ENCODE peak calls at places on chromosomes 5 and 9, in ten cellular contexts. One of them, this sample, is unnamed.

GRCh38 chr5:167671176-167671575 is 620.3 kb upstream of the WWC1 start:
- DNase-seq in Right ventricle myocardium superior: no peak
- DNase-seq in SK-N-SH: no peak
- DNase-seq in activated CD8-positive, alpha-beta memory T cell treated with anti-CD3 and anti-CD28 coated beads, Interleukin-2, amount 50 U/mL, for 48 hours: no peak
- DNase-seq in stimulated activated CD4-positive, alpha-beta T cell treated with anti-CD3 and anti-CD28 coated beads, Interleukin-1b, Interleukin-23, amount 100 ng/mL, for 4 hours: no peak
- DNase-seq in testis: no peak
- DNase-seq in A673: no peak
- DNase-seq in fibroblast of the aortic adventitia: no peak
- DNase-seq in NCI-H2081: no peak
- DNase-seq in CD4-positive, alpha-beta T cell: no peak
- DNase-seq in this sample: no peak

GRCh38 chr5:10935536-10935935 is 174.5 kb upstream of the DAP start:
- DNase-seq in activated CD8-positive, alpha-beta memory T cell treated with anti-CD3 and anti-CD28 coated beads, Interleukin-2, amount 50 U/mL, for 48 hours: no peak
- DNase-seq in A673: no peak
- DNase-seq in fibroblast of the aortic adventitia: no peak
- DNase-seq in CD4-positive, alpha-beta T cell: no peak
- DNase-seq in Right ventricle myocardium superior: no peak
- DNase-seq in SK-N-SH: no peak
- DNase-seq in testis: no peak
- DNase-seq in stimulated activated CD4-positive, alpha-beta T cell treated with anti-CD3 and anti-CD28 coated beads, Interleukin-1b, Interleukin-23, amount 100 ng/mL, for 4 hours: no peak
- DNase-seq in NCI-H2081: no peak
- DNase-seq in this sample: no peak

GRCh38 chr9:127722055-127722454 is 6.2 kb downstream of the TTC16 start:
- DNase-seq in SK-N-SH: no peak
- DNase-seq in activated CD8-positive, alpha-beta memory T cell treated with anti-CD3 and anti-CD28 coated beads, Interleukin-2, amount 50 U/mL, for 48 hours: no peak
- DNase-seq in fibroblast of the aortic adventitia: no peak
- DNase-seq in NCI-H2081: peak; percentile 85
- DNase-seq in Right ventricle myocardium superior: no peak
- DNase-seq in testis: no peak
- DNase-seq in CD4-positive, alpha-beta T cell: no peak
- DNase-seq in stimulated activated CD4-positive, alpha-beta T cell treated with anti-CD3 and anti-CD28 coated beads, Interleukin-1b, Interleukin-23, amount 100 ng/mL, for 4 hours: no peak
- DNase-seq in A673: no peak
- DNase-seq in this sample: no peak

GRCh38 chr9:84781431-84781830 is 111.9 kb downstream of the NTRK2 start:
- DNase-seq in SK-N-SH: peak; percentile 15
- DNase-seq in NCI-H2081: no peak
- DNase-seq in A673: peak; percentile 42
- DNase-seq in fibroblast of the aortic adventitia: peak; percentile 13
- DNase-seq in testis: peak; percentile 43
- DNase-seq in activated CD8-positive, alpha-beta memory T cell treated with anti-CD3 and anti-CD28 coated beads, Interleukin-2, amount 50 U/mL, for 48 hours: no peak
- DNase-seq in stimulated activated CD4-positive, alpha-beta T cell treated with anti-CD3 and anti-CD28 coated beads, Interleukin-1b, Interleukin-23, amount 100 ng/mL, for 4 hours: no peak
- DNase-seq in Right ventricle myocardium superior: no peak
- DNase-seq in CD4-positive, alpha-beta T cell: no peak
- DNase-seq in this sample: peak; percentile 4

GRCh38 chr9:87662808-87663528 is 63.0 kb upstream of the CTSL start:
- DNase-seq in Right ventricle myocardium superior: peak; percentile 83
- DNase-seq in fibroblast of the aortic adventitia: peak; percentile 74
- DNase-seq in CD4-positive, alpha-beta T cell: peak; percentile 23
- DNase-seq in SK-N-SH: peak; percentile 89
- DNase-seq in testis: peak; percentile 81
- DNase-seq in stimulated activated CD4-positive, alpha-beta T cell treated with anti-CD3 and anti-CD28 coated beads, Interleukin-1b, Interleukin-23, amount 100 ng/mL, for 4 hours: peak; percentile 67
- DNase-seq in NCI-H2081: peak; percentile 65
- DNase-seq in A673: peak; percentile 81
- DNase-seq in activated CD8-positive, alpha-beta memory T cell treated with anti-CD3 and anti-CD28 coated beads, Interleukin-2, amount 50 U/mL, for 48 hours: peak; percentile 89
- DNase-seq in this sample: peak; percentile 65

GRCh38 chr5:21711854-21712752 is 1141.0 kb downstream of the CDH12 start:
- DNase-seq in NCI-H2081: no peak
- DNase-seq in A673: peak; percentile 34
- DNase-seq in stimulated activated CD4-positive, alpha-beta T cell treated with anti-CD3 and anti-CD28 coated beads, Interleukin-1b, Interleukin-23, amount 100 ng/mL, for 4 hours: no peak
- DNase-seq in SK-N-SH: no peak
- DNase-seq in fibroblast of the aortic adventitia: no peak
- DNase-seq in Right ventricle myocardium superior: no peak
- DNase-seq in CD4-positive, alpha-beta T cell: no peak
- DNase-seq in testis: no peak
- DNase-seq in activated CD8-positive, alpha-beta memory T cell treated with anti-CD3 and anti-CD28 coated beads, Interleukin-2, amount 50 U/mL, for 48 hours: no peak
- DNase-seq in this sample: no peak

GRCh38 chr9:88732128-88732527 is 197.2 kb downstream of the NXNL2 start:
- DNase-seq in Right ventricle myocardium superior: no peak
- DNase-seq in activated CD8-positive, alpha-beta memory T cell treated with anti-CD3 and anti-CD28 coated beads, Interleukin-2, amount 50 U/mL, for 48 hours: no peak
- DNase-seq in A673: no peak
- DNase-seq in NCI-H2081: no peak
- DNase-seq in testis: no peak
- DNase-seq in CD4-positive, alpha-beta T cell: no peak
- DNase-seq in fibroblast of the aortic adventitia: peak; percentile 70
- DNase-seq in SK-N-SH: no peak
- DNase-seq in stimulated activated CD4-positive, alpha-beta T cell treated with anti-CD3 and anti-CD28 coated beads, Interleukin-1b, Interleukin-23, amount 100 ng/mL, for 4 hours: no peak
- DNase-seq in this sample: no peak

GRCh38 chr9:71663931-71664459 is 104.3 kb downstream of the CEMIP2 start:
- DNase-seq in CD4-positive, alpha-beta T cell: no peak
- DNase-seq in Right ventricle myocardium superior: no peak
- DNase-seq in SK-N-SH: no peak
- DNase-seq in NCI-H2081: no peak
- DNase-seq in fibroblast of the aortic adventitia: no peak
- DNase-seq in stimulated activated CD4-positive, alpha-beta T cell treated with anti-CD3 and anti-CD28 coated beads, Interleukin-1b, Interleukin-23, amount 100 ng/mL, for 4 hours: no peak
- DNase-seq in activated CD8-positive, alpha-beta memory T cell treated with anti-CD3 and anti-CD28 coated beads, Interleukin-2, amount 50 U/mL, for 48 hours: no peak
- DNase-seq in A673: no peak
- DNase-seq in testis: no peak
- DNase-seq in this sample: no peak

GRCh38 chr9:120942186-120943001 is 15.8 kb upstream of the TRAF1 start:
- DNase-seq in fibroblast of the aortic adventitia: peak; percentile 58
- DNase-seq in CD4-positive, alpha-beta T cell: no peak
- DNase-seq in SK-N-SH: no peak
- DNase-seq in NCI-H2081: no peak
- DNase-seq in activated CD8-positive, alpha-beta memory T cell treated with anti-CD3 and anti-CD28 coated beads, Interleukin-2, amount 50 U/mL, for 48 hours: no peak
- DNase-seq in Right ventricle myocardium superior: peak; percentile 44
- DNase-seq in A673: no peak
- DNase-seq in stimulated activated CD4-positive, alpha-beta T cell treated with anti-CD3 and anti-CD28 coated beads, Interleukin-1b, Interleukin-23, amount 100 ng/mL, for 4 hours: no peak
- DNase-seq in testis: peak; percentile 45
- DNase-seq in this sample: no peak

GRCh38 chr5:141880961-141881801 is 3.0 kb upstream of the PCDH1 start:
- DNase-seq in SK-N-SH: peak; percentile 45
- DNase-seq in activated CD8-positive, alpha-beta memory T cell treated with anti-CD3 and anti-CD28 coated beads, Interleukin-2, amount 50 U/mL, for 48 hours: no peak
- DNase-seq in Right ventricle myocardium superior: no peak
- DNase-seq in stimulated activated CD4-positive, alpha-beta T cell treated with anti-CD3 and anti-CD28 coated beads, Interleukin-1b, Interleukin-23, amount 100 ng/mL, for 4 hours: no peak
- DNase-seq in NCI-H2081: no peak
- DNase-seq in CD4-positive, alpha-beta T cell: no peak
- DNase-seq in fibroblast of the aortic adventitia: peak; percentile 15
- DNase-seq in testis: peak; percentile 9
- DNase-seq in A673: no peak
- DNase-seq in this sample: no peak

GRCh38 chr5:36944607-36945225 is 68.1 kb downstream of the NIPBL start:
- DNase-seq in A673: peak; percentile 80
- DNase-seq in CD4-positive, alpha-beta T cell: no peak
- DNase-seq in fibroblast of the aortic adventitia: peak; percentile 85
- DNase-seq in Right ventricle myocardium superior: no peak
- DNase-seq in testis: no peak
- DNase-seq in NCI-H2081: peak; percentile 79
- DNase-seq in SK-N-SH: peak; percentile 12
- DNase-seq in activated CD8-positive, alpha-beta memory T cell treated with anti-CD3 and anti-CD28 coated beads, Interleukin-2, amount 50 U/mL, for 48 hours: no peak
- DNase-seq in stimulated activated CD4-positive, alpha-beta T cell treated with anti-CD3 and anti-CD28 coated beads, Interleukin-1b, Interleukin-23, amount 100 ng/mL, for 4 hours: no peak
- DNase-seq in this sample: no peak

GRCh38 chr5:136242611-136243010 is 49.6 kb upstream of the SMIM32 start:
- DNase-seq in testis: no peak
- DNase-seq in stimulated activated CD4-positive, alpha-beta T cell treated with anti-CD3 and anti-CD28 coated beads, Interleukin-1b, Interleukin-23, amount 100 ng/mL, for 4 hours: no peak
- DNase-seq in fibroblast of the aortic adventitia: no peak
- DNase-seq in CD4-positive, alpha-beta T cell: no peak
- DNase-seq in activated CD8-positive, alpha-beta memory T cell treated with anti-CD3 and anti-CD28 coated beads, Interleukin-2, amount 50 U/mL, for 48 hours: no peak
- DNase-seq in SK-N-SH: no peak
- DNase-seq in Right ventricle myocardium superior: no peak
- DNase-seq in NCI-H2081: no peak
- DNase-seq in A673: no peak
- DNase-seq in this sample: no peak

GRCh38 chr5:155897761-155898160 is 429.2 kb upstream of the SGCD start:
- DNase-seq in Right ventricle myocardium superior: no peak
- DNase-seq in stimulated activated CD4-positive, alpha-beta T cell treated with anti-CD3 and anti-CD28 coated beads, Interleukin-1b, Interleukin-23, amount 100 ng/mL, for 4 hours: no peak
- DNase-seq in SK-N-SH: no peak
- DNase-seq in activated CD8-positive, alpha-beta memory T cell treated with anti-CD3 and anti-CD28 coated beads, Interleukin-2, amount 50 U/mL, for 48 hours: no peak
- DNase-seq in A673: no peak
- DNase-seq in testis: no peak
- DNase-seq in CD4-positive, alpha-beta T cell: no peak
- DNase-seq in fibroblast of the aortic adventitia: no peak
- DNase-seq in NCI-H2081: no peak
- DNase-seq in this sample: no peak

GRCh38 chr9:126398403-126399058 is 71.9 kb downstream of the MVB12B start:
- DNase-seq in CD4-positive, alpha-beta T cell: peak; percentile 66
- DNase-seq in A673: peak; percentile 62
- DNase-seq in Right ventricle myocardium superior: peak; percentile 90
- DNase-seq in testis: peak; percentile 89
- DNase-seq in stimulated activated CD4-positive, alpha-beta T cell treated with anti-CD3 and anti-CD28 coated beads, Interleukin-1b, Interleukin-23, amount 100 ng/mL, for 4 hours: peak; percentile 70
- DNase-seq in activated CD8-positive, alpha-beta memory T cell treated with anti-CD3 and anti-CD28 coated beads, Interleukin-2, amount 50 U/mL, for 48 hours: peak; percentile 95
- DNase-seq in NCI-H2081: peak; percentile 33
- DNase-seq in SK-N-SH: peak; percentile 91
- DNase-seq in fibroblast of the aortic adventitia: peak; percentile 59
- DNase-seq in this sample: peak; percentile 18

GRCh38 chr5:35232124-35232523 is 1.8 kb upstream of the PRLR start:
- DNase-seq in testis: no peak
- DNase-seq in stimulated activated CD4-positive, alpha-beta T cell treated with anti-CD3 and anti-CD28 coated beads, Interleukin-1b, Interleukin-23, amount 100 ng/mL, for 4 hours: no peak
- DNase-seq in activated CD8-positive, alpha-beta memory T cell treated with anti-CD3 and anti-CD28 coated beads, Interleukin-2, amount 50 U/mL, for 48 hours: no peak
- DNase-seq in A673: no peak
- DNase-seq in CD4-positive, alpha-beta T cell: no peak
- DNase-seq in fibroblast of the aortic adventitia: no peak
- DNase-seq in SK-N-SH: no peak
- DNase-seq in Right ventricle myocardium superior: no peak
- DNase-seq in NCI-H2081: no peak
- DNase-seq in this sample: no peak

GRCh38 chr5:57113486-57113885 is 60.4 kb upstream of the GPBP1 start:
- DNase-seq in CD4-positive, alpha-beta T cell: no peak
- DNase-seq in activated CD8-positive, alpha-beta memory T cell treated with anti-CD3 and anti-CD28 coated beads, Interleukin-2, amount 50 U/mL, for 48 hours: no peak
- DNase-seq in Right ventricle myocardium superior: no peak
- DNase-seq in stimulated activated CD4-positive, alpha-beta T cell treated with anti-CD3 and anti-CD28 coated beads, Interleukin-1b, Interleukin-23, amount 100 ng/mL, for 4 hours: no peak
- DNase-seq in NCI-H2081: no peak
- DNase-seq in testis: no peak
- DNase-seq in A673: peak; percentile 22
- DNase-seq in fibroblast of the aortic adventitia: peak; percentile 7
- DNase-seq in SK-N-SH: no peak
- DNase-seq in this sample: no peak

GRCh38 chr9:115999498-115999897 is 154.1 kb upstream of the PAPPA start:
- DNase-seq in fibroblast of the aortic adventitia: peak; percentile 72
- DNase-seq in SK-N-SH: no peak
- DNase-seq in Right ventricle myocardium superior: no peak
- DNase-seq in testis: no peak
- DNase-seq in CD4-positive, alpha-beta T cell: no peak
- DNase-seq in activated CD8-positive, alpha-beta memory T cell treated with anti-CD3 and anti-CD28 coated beads, Interleukin-2, amount 50 U/mL, for 48 hours: no peak
- DNase-seq in stimulated activated CD4-positive, alpha-beta T cell treated with anti-CD3 and anti-CD28 coated beads, Interleukin-1b, Interleukin-23, amount 100 ng/mL, for 4 hours: no peak
- DNase-seq in NCI-H2081: no peak
- DNase-seq in A673: no peak
- DNase-seq in this sample: no peak

GRCh38 chr9:13810510-13810909 is 503.4 kb downstream of the NFIB start:
- DNase-seq in stimulated activated CD4-positive, alpha-beta T cell treated with anti-CD3 and anti-CD28 coated beads, Interleukin-1b, Interleukin-23, amount 100 ng/mL, for 4 hours: no peak
- DNase-seq in fibroblast of the aortic adventitia: peak; percentile 67
- DNase-seq in Right ventricle myocardium superior: peak; percentile 24
- DNase-seq in testis: no peak
- DNase-seq in CD4-positive, alpha-beta T cell: no peak
- DNase-seq in activated CD8-positive, alpha-beta memory T cell treated with anti-CD3 and anti-CD28 coated beads, Interleukin-2, amount 50 U/mL, for 48 hours: no peak
- DNase-seq in NCI-H2081: no peak
- DNase-seq in SK-N-SH: no peak
- DNase-seq in A673: no peak
- DNase-seq in this sample: no peak

GRCh38 chr5:68054625-68055024 is 160.9 kb upstream of the PIK3R1 start:
- DNase-seq in activated CD8-positive, alpha-beta memory T cell treated with anti-CD3 and anti-CD28 coated beads, Interleukin-2, amount 50 U/mL, for 48 hours: no peak
- DNase-seq in CD4-positive, alpha-beta T cell: no peak
- DNase-seq in stimulated activated CD4-positive, alpha-beta T cell treated with anti-CD3 and anti-CD28 coated beads, Interleukin-1b, Interleukin-23, amount 100 ng/mL, for 4 hours: no peak
- DNase-seq in NCI-H2081: peak; percentile 66
- DNase-seq in Right ventricle myocardium superior: no peak
- DNase-seq in SK-N-SH: no peak
- DNase-seq in fibroblast of the aortic adventitia: peak; percentile 37
- DNase-seq in A673: no peak
- DNase-seq in testis: peak; percentile 46
- DNase-seq in this sample: no peak

GRCh38 chr5:32711693-32712462 is 757 bp downstream of the NPR3 start:
- DNase-seq in testis: peak; percentile 42
- DNase-seq in activated CD8-positive, alpha-beta memory T cell treated with anti-CD3 and anti-CD28 coated beads, Interleukin-2, amount 50 U/mL, for 48 hours: peak; percentile 58
- DNase-seq in Right ventricle myocardium superior: peak; percentile 63
- DNase-seq in stimulated activated CD4-positive, alpha-beta T cell treated with anti-CD3 and anti-CD28 coated beads, Interleukin-1b, Interleukin-23, amount 100 ng/mL, for 4 hours: no peak
- DNase-seq in fibroblast of the aortic adventitia: peak; percentile 65
- DNase-seq in SK-N-SH: peak; percentile 27
- DNase-seq in A673: no peak
- DNase-seq in CD4-positive, alpha-beta T cell: no peak
- DNase-seq in NCI-H2081: no peak
- DNase-seq in this sample: no peak

GRCh38 chr5:114363837-114364236 is 2.0 kb downstream of the KCNN2 start:
- DNase-seq in stimulated activated CD4-positive, alpha-beta T cell treated with anti-CD3 and anti-CD28 coated beads, Interleukin-1b, Interleukin-23, amount 100 ng/mL, for 4 hours: no peak
- DNase-seq in activated CD8-positive, alpha-beta memory T cell treated with anti-CD3 and anti-CD28 coated beads, Interleukin-2, amount 50 U/mL, for 48 hours: no peak
- DNase-seq in testis: no peak
- DNase-seq in NCI-H2081: peak; percentile 16
- DNase-seq in fibroblast of the aortic adventitia: peak; percentile 0
- DNase-seq in SK-N-SH: no peak
- DNase-seq in Right ventricle myocardium superior: no peak
- DNase-seq in A673: no peak
- DNase-seq in CD4-positive, alpha-beta T cell: no peak
- DNase-seq in this sample: no peak

GRCh38 chr5:123879071-123879470 is 367.1 kb downstream of the CSNK1G3 start:
- DNase-seq in activated CD8-positive, alpha-beta memory T cell treated with anti-CD3 and anti-CD28 coated beads, Interleukin-2, amount 50 U/mL, for 48 hours: no peak
- DNase-seq in A673: no peak
- DNase-seq in fibroblast of the aortic adventitia: no peak
- DNase-seq in NCI-H2081: no peak
- DNase-seq in SK-N-SH: no peak
- DNase-seq in Right ventricle myocardium superior: no peak
- DNase-seq in testis: no peak
- DNase-seq in stimulated activated CD4-positive, alpha-beta T cell treated with anti-CD3 and anti-CD28 coated beads, Interleukin-1b, Interleukin-23, amount 100 ng/mL, for 4 hours: no peak
- DNase-seq in CD4-positive, alpha-beta T cell: no peak
- DNase-seq in this sample: no peak

GRCh38 chr5:59276277-59276647 is 617.3 kb downstream of the PDE4D start:
- DNase-seq in NCI-H2081: no peak
- DNase-seq in fibroblast of the aortic adventitia: no peak
- DNase-seq in Right ventricle myocardium superior: no peak
- DNase-seq in stimulated activated CD4-positive, alpha-beta T cell treated with anti-CD3 and anti-CD28 coated beads, Interleukin-1b, Interleukin-23, amount 100 ng/mL, for 4 hours: no peak
- DNase-seq in testis: no peak
- DNase-seq in SK-N-SH: no peak
- DNase-seq in CD4-positive, alpha-beta T cell: no peak
- DNase-seq in A673: no peak
- DNase-seq in activated CD8-positive, alpha-beta memory T cell treated with anti-CD3 and anti-CD28 coated beads, Interleukin-2, amount 50 U/mL, for 48 hours: no peak
- DNase-seq in this sample: no peak

GRCh38 chr9:137664676-137665075 is 45.9 kb downstream of the EHMT1 start:
- DNase-seq in SK-N-SH: no peak
- DNase-seq in NCI-H2081: no peak
- DNase-seq in A673: no peak
- DNase-seq in Right ventricle myocardium superior: no peak
- DNase-seq in testis: peak; percentile 63
- DNase-seq in fibroblast of the aortic adventitia: no peak
- DNase-seq in activated CD8-positive, alpha-beta memory T cell treated with anti-CD3 and anti-CD28 coated beads, Interleukin-2, amount 50 U/mL, for 48 hours: no peak
- DNase-seq in CD4-positive, alpha-beta T cell: no peak
- DNase-seq in stimulated activated CD4-positive, alpha-beta T cell treated with anti-CD3 and anti-CD28 coated beads, Interleukin-1b, Interleukin-23, amount 100 ng/mL, for 4 hours: no peak
- DNase-seq in this sample: no peak

GRCh38 chr5:154583545-154584168 is 105.6 kb upstream of the HAND1 start:
- DNase-seq in A673: peak; percentile 22
- DNase-seq in stimulated activated CD4-positive, alpha-beta T cell treated with anti-CD3 and anti-CD28 coated beads, Interleukin-1b, Interleukin-23, amount 100 ng/mL, for 4 hours: no peak
- DNase-seq in activated CD8-positive, alpha-beta memory T cell treated with anti-CD3 and anti-CD28 coated beads, Interleukin-2, amount 50 U/mL, for 48 hours: no peak
- DNase-seq in NCI-H2081: no peak
- DNase-seq in testis: no peak
- DNase-seq in SK-N-SH: no peak
- DNase-seq in Right ventricle myocardium superior: no peak
- DNase-seq in fibroblast of the aortic adventitia: no peak
- DNase-seq in CD4-positive, alpha-beta T cell: no peak
- DNase-seq in this sample: no peak

GRCh38 chr5:2018390-2018724 is 135.6 kb upstream of the IRX4 start:
- DNase-seq in Right ventricle myocardium superior: no peak
- DNase-seq in CD4-positive, alpha-beta T cell: no peak
- DNase-seq in SK-N-SH: no peak
- DNase-seq in A673: no peak
- DNase-seq in fibroblast of the aortic adventitia: no peak
- DNase-seq in testis: no peak
- DNase-seq in stimulated activated CD4-positive, alpha-beta T cell treated with anti-CD3 and anti-CD28 coated beads, Interleukin-1b, Interleukin-23, amount 100 ng/mL, for 4 hours: no peak
- DNase-seq in NCI-H2081: no peak
- DNase-seq in activated CD8-positive, alpha-beta memory T cell treated with anti-CD3 and anti-CD28 coated beads, Interleukin-2, amount 50 U/mL, for 48 hours: no peak
- DNase-seq in this sample: no peak

GRCh38 chr9:137310190-137311052 is 8.3 kb upstream of the NRARP start:
- DNase-seq in NCI-H2081: no peak
- DNase-seq in SK-N-SH: peak; percentile 36
- DNase-seq in Right ventricle myocardium superior: no peak
- DNase-seq in activated CD8-positive, alpha-beta memory T cell treated with anti-CD3 and anti-CD28 coated beads, Interleukin-2, amount 50 U/mL, for 48 hours: no peak
- DNase-seq in A673: no peak
- DNase-seq in stimulated activated CD4-positive, alpha-beta T cell treated with anti-CD3 and anti-CD28 coated beads, Interleukin-1b, Interleukin-23, amount 100 ng/mL, for 4 hours: no peak
- DNase-seq in testis: no peak
- DNase-seq in fibroblast of the aortic adventitia: no peak
- DNase-seq in CD4-positive, alpha-beta T cell: no peak
- DNase-seq in this sample: no peak

GRCh38 chr5:150613991-150614650 is 26.3 kb upstream of the SYNPO start:
- DNase-seq in testis: peak; percentile 72
- DNase-seq in NCI-H2081: no peak
- DNase-seq in fibroblast of the aortic adventitia: no peak
- DNase-seq in SK-N-SH: no peak
- DNase-seq in CD4-positive, alpha-beta T cell: no peak
- DNase-seq in Right ventricle myocardium superior: peak; percentile 71
- DNase-seq in A673: no peak
- DNase-seq in stimulated activated CD4-positive, alpha-beta T cell treated with anti-CD3 and anti-CD28 coated beads, Interleukin-1b, Interleukin-23, amount 100 ng/mL, for 4 hours: no peak
- DNase-seq in activated CD8-positive, alpha-beta memory T cell treated with anti-CD3 and anti-CD28 coated beads, Interleukin-2, amount 50 U/mL, for 48 hours: no peak
- DNase-seq in this sample: no peak

This sample was measured in DND-41.